ENCODE peak calls at places on chromosomes 1 and 21, in four cellular contexts. One of them, this sample, is unnamed.

GRCh38 chr1:53656062-53656915 is 82.7 kb downstream of the GLIS1 start:
- DNase-seq in PC-3: no peak
- DNase-seq in effector CD4-positive, alpha-beta T cell: no peak
- DNase-seq in left colon: no peak
- DNase-seq in this sample: no peak

GRCh38 chr21:16570196-16570595 is 840.4 kb downstream of the USP25 start:
- DNase-seq in PC-3: no peak
- DNase-seq in effector CD4-positive, alpha-beta T cell: no peak
- DNase-seq in left colon: no peak
- DNase-seq in this sample: no peak

GRCh38 chr1:94068831-94069648 is 51.9 kb downstream of the ABCA4 start:
- DNase-seq in effector CD4-positive, alpha-beta T cell: no peak
- DNase-seq in left colon: peak
- DNase-seq in PC-3: peak
- DNase-seq in this sample: peak

GRCh38 chr1:219412772-219413171 is 200.1 kb downstream of the ZC3H11B start:
- DNase-seq in PC-3: no peak
- DNase-seq in left colon: no peak
- DNase-seq in effector CD4-positive, alpha-beta T cell: no peak
- DNase-seq in this sample: no peak

GRCh38 chr21:35467536-35467935 is 418.4 kb upstream of the RUNX1 start:
- DNase-seq in PC-3: no peak
- DNase-seq in effector CD4-positive, alpha-beta T cell: no peak
- DNase-seq in left colon: no peak
- DNase-seq in this sample: no peak

GRCh38 chr1:115771094-115771846 is 2.8 kb upstream of the CASQ2 start:
- DNase-seq in left colon: no peak
- DNase-seq in effector CD4-positive, alpha-beta T cell: no peak
- DNase-seq in PC-3: no peak
- DNase-seq in this sample: no peak

GRCh38 chr1:6273380-6273891 is 12.5 kb upstream of the GPR153 start:
- DNase-seq in effector CD4-positive, alpha-beta T cell: no peak
- DNase-seq in left colon: no peak
- DNase-seq in PC-3: peak
- DNase-seq in this sample: peak

GRCh38 chr1:40053138-40053887 is 12.8 kb downstream of the CAP1 start:
- DNase-seq in PC-3: no peak
- DNase-seq in effector CD4-positive, alpha-beta T cell: no peak
- DNase-seq in left colon: no peak
- DNase-seq in this sample: no peak

GRCh38 chr1:53592521-53592982 is 133.4 kb downstream of the DMRTB1 start:
- DNase-seq in PC-3: peak
- DNase-seq in left colon: no peak
- DNase-seq in effector CD4-positive, alpha-beta T cell: no peak
- DNase-seq in this sample: peak

GRCh38 chr1:55669308-55669707 is 454.1 kb upstream of the USP24 start:
- DNase-seq in PC-3: no peak
- DNase-seq in effector CD4-positive, alpha-beta T cell: no peak
- DNase-seq in left colon: no peak
- DNase-seq in this sample: no peak

GRCh38 chr1:25675729-25676476 is 59.3 kb downstream of the MAN1C1 start:
- DNase-seq in left colon: peak
- DNase-seq in effector CD4-positive, alpha-beta T cell: peak
- DNase-seq in PC-3: no peak
- DNase-seq in this sample: no peak

GRCh38 chr1:32138965-32139364 is 31.1 kb downstream of the KPNA6 start:
- DNase-seq in PC-3: peak
- DNase-seq in effector CD4-positive, alpha-beta T cell: no peak
- DNase-seq in left colon: no peak
- DNase-seq in this sample: peak

GRCh38 chr1:117215733-117216462 is 5.2 kb upstream of the VTCN1 start:
- DNase-seq in left colon: no peak
- DNase-seq in PC-3: no peak
- DNase-seq in effector CD4-positive, alpha-beta T cell: no peak
- DNase-seq in this sample: no peak

GRCh38 chr1:87404306-87404705 is 75.6 kb downstream of the LMO4 start:
- DNase-seq in effector CD4-positive, alpha-beta T cell: no peak
- DNase-seq in PC-3: peak
- DNase-seq in left colon: no peak
- DNase-seq in this sample: no peak

GRCh38 chr1:100028765-100029164 is 59.0 kb downstream of the SLC35A3 start:
- DNase-seq in PC-3: no peak
- DNase-seq in left colon: no peak
- DNase-seq in effector CD4-positive, alpha-beta T cell: no peak
- DNase-seq in this sample: no peak

GRCh38 chr1:108645479-108646184 is 15.3 kb downstream of the HENMT1 start:
- DNase-seq in effector CD4-positive, alpha-beta T cell: peak
- DNase-seq in left colon: no peak
- DNase-seq in PC-3: no peak
- DNase-seq in this sample: no peak

GRCh38 chr1:31931241-31932225 is 6.6 kb downstream of the PTP4A2 start:
- DNase-seq in left colon: no peak
- DNase-seq in effector CD4-positive, alpha-beta T cell: no peak
- DNase-seq in PC-3: peak
- DNase-seq in this sample: peak

GRCh38 chr1:192488058-192488457 is 87.5 kb upstream of the RGS1 start:
- DNase-seq in effector CD4-positive, alpha-beta T cell: no peak
- DNase-seq in left colon: no peak
- DNase-seq in PC-3: peak
- DNase-seq in this sample: no peak

GRCh38 chr1:67460648-67461500 is 30.7 kb upstream of the SERBP1 start:
- DNase-seq in effector CD4-positive, alpha-beta T cell: no peak
- DNase-seq in left colon: no peak
- DNase-seq in PC-3: peak
- DNase-seq in this sample: no peak

GRCh38 chr1:160756617-160757206 is 17.7 kb downstream of the SLAMF7 start:
- DNase-seq in left colon: no peak
- DNase-seq in effector CD4-positive, alpha-beta T cell: no peak
- DNase-seq in PC-3: no peak
- DNase-seq in this sample: no peak

GRCh38 chr1:236536540-236536939 is 12.8 kb downstream of the LGALS8 start:
- DNase-seq in left colon: no peak
- DNase-seq in PC-3: no peak
- DNase-seq in effector CD4-positive, alpha-beta T cell: no peak
- DNase-seq in this sample: no peak

GRCh38 chr1:93483200-93483599 is 35.3 kb downstream of the FNBP1L start:
- DNase-seq in effector CD4-positive, alpha-beta T cell: no peak
- DNase-seq in PC-3: no peak
- DNase-seq in left colon: no peak
- DNase-seq in this sample: no peak

GRCh38 chr1:70509996-70510876 is 99.2 kb downstream of the CTH start:
- DNase-seq in left colon: no peak
- DNase-seq in PC-3: peak
- DNase-seq in effector CD4-positive, alpha-beta T cell: no peak
- DNase-seq in this sample: peak

GRCh38 chr1:209610378-209610905 is 26.9 kb downstream of the CAMK1G start:
- DNase-seq in left colon: no peak
- DNase-seq in PC-3: no peak
- DNase-seq in effector CD4-positive, alpha-beta T cell: no peak
- DNase-seq in this sample: no peak

GRCh38 chr1:205810448-205811157 is 2.4 kb downstream of the SLC41A1 start:
- DNase-seq in effector CD4-positive, alpha-beta T cell: no peak
- DNase-seq in PC-3: peak
- DNase-seq in left colon: no peak
- DNase-seq in this sample: peak

GRCh38 chr1:66013371-66013770 is 220.7 kb downstream of the PDE4B start:
- DNase-seq in PC-3: no peak
- DNase-seq in left colon: no peak
- DNase-seq in effector CD4-positive, alpha-beta T cell: no peak
- DNase-seq in this sample: no peak

GRCh38 chr1:84869750-84870149 is 23.3 kb downstream of the LPAR3 start:
- DNase-seq in effector CD4-positive, alpha-beta T cell: no peak
- DNase-seq in PC-3: no peak
- DNase-seq in left colon: no peak
- DNase-seq in this sample: no peak

GRCh38 chr1:211527006-211527405 is 35.0 kb upstream of the RD3 start:
- DNase-seq in PC-3: no peak
- DNase-seq in left colon: no peak
- DNase-seq in effector CD4-positive, alpha-beta T cell: no peak
- DNase-seq in this sample: no peak

GRCh38 chr1:118881751-118882150 is 106.4 kb downstream of the TBX15 start:
- DNase-seq in effector CD4-positive, alpha-beta T cell: no peak
- DNase-seq in PC-3: no peak
- DNase-seq in left colon: no peak
- DNase-seq in this sample: no peak

GRCh38 chr1:224922404-224923164 is 6.9 kb upstream of the DNAH14 start:
- DNase-seq in PC-3: peak
- DNase-seq in effector CD4-positive, alpha-beta T cell: no peak
- DNase-seq in left colon: no peak
- DNase-seq in this sample: peak

GRCh38 chr1:54355931-54356679 is 50.1 kb downstream of the SSBP3 start:
- DNase-seq in left colon: no peak
- DNase-seq in PC-3: no peak
- DNase-seq in effector CD4-positive, alpha-beta T cell: no peak
- DNase-seq in this sample: no peak

GRCh38 chr1:178609015-178609414 is 96.1 kb downstream of the TEX35 start:
- DNase-seq in left colon: no peak
- DNase-seq in effector CD4-positive, alpha-beta T cell: no peak
- DNase-seq in PC-3: peak
- DNase-seq in this sample: no peak

GRCh38 chr1:103371234-103371633 is 154.3 kb upstream of the RNPC3 start:
- DNase-seq in PC-3: no peak
- DNase-seq in left colon: no peak
- DNase-seq in effector CD4-positive, alpha-beta T cell: no peak
- DNase-seq in this sample: no peak

GRCh38 chr1:231460614-231461013 is 38.5 kb upstream of the EGLN1 start:
- DNase-seq in left colon: no peak
- DNase-seq in effector CD4-positive, alpha-beta T cell: peak
- DNase-seq in PC-3: no peak
- DNase-seq in this sample: no peak